ENCODE peak calls at places on chromosome 17, in seven cellular contexts. One of them, this sample, is unnamed.
A peak's percentile ranks its signal among the peaks of the same experiment; 100 is the strongest.

GRCh38 chr17:73342057-73342522 is 30.3 kb upstream of the CDC42EP4 start:
- DNase-seq in NCI-H1436: peak; percentile 65
- DNase-seq in globus pallidus: peak; percentile 99
- DNase-seq in hippocampal formation: peak; percentile 91
- DNase-seq in HCEC 1CT: peak; percentile 32
- DNase-seq in left cardiac atrium: peak; percentile 77
- DNase-seq in ELF-1: peak; percentile 73
- DNase-seq in this sample: no peak

GRCh38 chr17:28466521-28467048 is 6.9 kb upstream of the SLC13A2 start:
- DNase-seq in NCI-H1436: no peak
- DNase-seq in ELF-1: peak; percentile 20
- DNase-seq in globus pallidus: no peak
- DNase-seq in hippocampal formation: no peak
- DNase-seq in HCEC 1CT: no peak
- DNase-seq in left cardiac atrium: no peak
- DNase-seq in this sample: no peak

GRCh38 chr17:82926716-82927115 is 86.9 kb upstream of the ZNF750 start:
- DNase-seq in globus pallidus: no peak
- DNase-seq in hippocampal formation: no peak
- DNase-seq in left cardiac atrium: no peak
- DNase-seq in ELF-1: no peak
- DNase-seq in NCI-H1436: no peak
- DNase-seq in HCEC 1CT: no peak
- DNase-seq in this sample: no peak

GRCh38 chr17:14803781-14804180 is 461.3 kb downstream of the PMP22 start:
- DNase-seq in NCI-H1436: no peak
- DNase-seq in left cardiac atrium: no peak
- DNase-seq in ELF-1: no peak
- DNase-seq in hippocampal formation: peak; percentile 8
- DNase-seq in HCEC 1CT: no peak
- DNase-seq in globus pallidus: peak; percentile 87
- DNase-seq in this sample: no peak

GRCh38 chr17:43025290-43025657 is 243 bp downstream of the RND2 start:
- DNase-seq in HCEC 1CT: no peak
- DNase-seq in hippocampal formation: no peak
- DNase-seq in left cardiac atrium: peak; percentile 40
- DNase-seq in globus pallidus: no peak
- DNase-seq in NCI-H1436: no peak
- DNase-seq in ELF-1: no peak
- DNase-seq in this sample: no peak

GRCh38 chr17:2710804-2711607 is 558 bp downstream of the CLUH start:
- DNase-seq in hippocampal formation: no peak
- DNase-seq in HCEC 1CT: peak; percentile 15
- DNase-seq in left cardiac atrium: peak; percentile 42
- DNase-seq in globus pallidus: no peak
- DNase-seq in ELF-1: peak; percentile 57
- DNase-seq in NCI-H1436: no peak
- DNase-seq in this sample: peak; percentile 13

GRCh38 chr17:50550661-50551432 is 3.9 kb downstream of the SPATA20 start:
- DNase-seq in ELF-1: peak; percentile 91
- DNase-seq in hippocampal formation: peak; percentile 65
- DNase-seq in left cardiac atrium: peak; percentile 87
- DNase-seq in globus pallidus: peak; percentile 79
- DNase-seq in NCI-H1436: peak; percentile 52
- DNase-seq in HCEC 1CT: peak; percentile 73
- DNase-seq in this sample: no peak

GRCh38 chr17:7294614-7295153 is at the start of gene YBX2:
- DNase-seq in left cardiac atrium: peak; percentile 76
- DNase-seq in globus pallidus: no peak
- DNase-seq in NCI-H1436: peak; percentile 56
- DNase-seq in ELF-1: peak; percentile 85
- DNase-seq in hippocampal formation: no peak
- DNase-seq in HCEC 1CT: no peak
- DNase-seq in this sample: peak; percentile 57

GRCh38 chr17:32659419-32659842 is 172.6 kb downstream of the CDK5R1 start:
- DNase-seq in ELF-1: peak; percentile 84
- DNase-seq in left cardiac atrium: peak; percentile 62
- DNase-seq in globus pallidus: peak; percentile 87
- DNase-seq in HCEC 1CT: peak; percentile 46
- DNase-seq in hippocampal formation: peak; percentile 72
- DNase-seq in NCI-H1436: peak; percentile 73
- DNase-seq in this sample: peak; percentile 24

GRCh38 chr17:69357701-69358100 is 30.8 kb upstream of the ABCA5 start:
- DNase-seq in ELF-1: no peak
- DNase-seq in left cardiac atrium: no peak
- DNase-seq in hippocampal formation: no peak
- DNase-seq in globus pallidus: no peak
- DNase-seq in HCEC 1CT: no peak
- DNase-seq in NCI-H1436: no peak
- DNase-seq in this sample: no peak

GRCh38 chr17:78568051-78568450 is 9.1 kb downstream of the DNAH17 start:
- DNase-seq in HCEC 1CT: no peak
- DNase-seq in globus pallidus: no peak
- DNase-seq in NCI-H1436: no peak
- DNase-seq in ELF-1: no peak
- DNase-seq in hippocampal formation: no peak
- DNase-seq in left cardiac atrium: no peak
- DNase-seq in this sample: no peak

GRCh38 chr17:50213026-50214015 is 11.9 kb upstream of the COL1A1 start:
- DNase-seq in HCEC 1CT: no peak
- DNase-seq in left cardiac atrium: no peak
- DNase-seq in globus pallidus: no peak
- DNase-seq in ELF-1: peak; percentile 68
- DNase-seq in NCI-H1436: no peak
- DNase-seq in hippocampal formation: no peak
- DNase-seq in this sample: peak; percentile 34

GRCh38 chr17:42365136-42365535 is 23.1 kb downstream of the STAT3 start:
- DNase-seq in NCI-H1436: no peak
- DNase-seq in left cardiac atrium: no peak
- DNase-seq in ELF-1: no peak
- DNase-seq in globus pallidus: no peak
- DNase-seq in hippocampal formation: no peak
- DNase-seq in HCEC 1CT: peak; percentile 40
- DNase-seq in this sample: no peak

GRCh38 chr17:2008332-2009126 is 16.6 kb downstream of the RTN4RL1 start:
- DNase-seq in NCI-H1436: no peak
- DNase-seq in ELF-1: peak; percentile 33
- DNase-seq in hippocampal formation: no peak
- DNase-seq in HCEC 1CT: no peak
- DNase-seq in left cardiac atrium: no peak
- DNase-seq in globus pallidus: no peak
- DNase-seq in this sample: no peak

GRCh38 chr17:75082683-75083082 is 5.1 kb upstream of the SLC16A5 start:
- DNase-seq in hippocampal formation: no peak
- DNase-seq in HCEC 1CT: no peak
- DNase-seq in ELF-1: no peak
- DNase-seq in NCI-H1436: no peak
- DNase-seq in left cardiac atrium: no peak
- DNase-seq in globus pallidus: no peak
- DNase-seq in this sample: no peak

GRCh38 chr17:81456798-81457197 is 55.8 kb downstream of the ACTG1 start:
- DNase-seq in ELF-1: peak; percentile 72
- DNase-seq in left cardiac atrium: no peak
- DNase-seq in HCEC 1CT: no peak
- DNase-seq in globus pallidus: no peak
- DNase-seq in hippocampal formation: no peak
- DNase-seq in NCI-H1436: no peak
- DNase-seq in this sample: no peak

GRCh38 chr17:40820228-40820838 is 2.1 kb downstream of the KRT10 start:
- DNase-seq in left cardiac atrium: no peak
- DNase-seq in hippocampal formation: no peak
- DNase-seq in ELF-1: no peak
- DNase-seq in globus pallidus: no peak
- DNase-seq in HCEC 1CT: no peak
- DNase-seq in NCI-H1436: no peak
- DNase-seq in this sample: no peak

GRCh38 chr17:15121426-15121825 is 143.7 kb downstream of the PMP22 start:
- DNase-seq in HCEC 1CT: peak; percentile 90
- DNase-seq in left cardiac atrium: no peak
- DNase-seq in hippocampal formation: no peak
- DNase-seq in NCI-H1436: no peak
- DNase-seq in globus pallidus: no peak
- DNase-seq in ELF-1: no peak
- DNase-seq in this sample: no peak

GRCh38 chr17:28053725-28054124 is 11.2 kb downstream of the NLK start:
- DNase-seq in ELF-1: no peak
- DNase-seq in left cardiac atrium: no peak
- DNase-seq in globus pallidus: no peak
- DNase-seq in NCI-H1436: peak; percentile 21
- DNase-seq in hippocampal formation: no peak
- DNase-seq in HCEC 1CT: no peak
- DNase-seq in this sample: no peak

GRCh38 chr17:79981661-79982101 is 54.0 kb downstream of the TBC1D16 start:
- DNase-seq in left cardiac atrium: no peak
- DNase-seq in ELF-1: no peak
- DNase-seq in globus pallidus: no peak
- DNase-seq in NCI-H1436: no peak
- DNase-seq in HCEC 1CT: no peak
- DNase-seq in hippocampal formation: no peak
- DNase-seq in this sample: no peak

GRCh38 chr17:74192950-74193781 is 10.3 kb upstream of the RPL38 start:
- DNase-seq in globus pallidus: peak; percentile 63
- DNase-seq in NCI-H1436: peak; percentile 74
- DNase-seq in ELF-1: peak; percentile 1
- DNase-seq in hippocampal formation: no peak
- DNase-seq in left cardiac atrium: peak; percentile 45
- DNase-seq in HCEC 1CT: peak; percentile 90
- DNase-seq in this sample: no peak

GRCh38 chr17:72397687-72398086 is 276.9 kb downstream of the SOX9 start:
- DNase-seq in globus pallidus: no peak
- DNase-seq in hippocampal formation: no peak
- DNase-seq in HCEC 1CT: peak; percentile 73
- DNase-seq in ELF-1: no peak
- DNase-seq in NCI-H1436: no peak
- DNase-seq in left cardiac atrium: no peak
- DNase-seq in this sample: no peak

GRCh38 chr17:49887086-49887743 is 39.3 kb upstream of the TAC4 start:
- DNase-seq in HCEC 1CT: no peak
- DNase-seq in left cardiac atrium: no peak
- DNase-seq in ELF-1: peak; percentile 98
- DNase-seq in globus pallidus: no peak
- DNase-seq in hippocampal formation: no peak
- DNase-seq in NCI-H1436: no peak
- DNase-seq in this sample: no peak